ENCODE peak calls at places on chromosomes 1 and 21, in nine cellular contexts. One of them, this sample, is unnamed.

GRCh38 chr1:212412374-212412773 is 2.3 kb downstream of the PACC1 start:
- DNase-seq in kidney epithelial cell: no peak
- DNase-seq in pancreas: no peak
- DNase-seq in AG09309: no peak
- DNase-seq in transverse colon: no peak
- DNase-seq in ovary: no peak
- DNase-seq in tibial artery: no peak
- DNase-seq in esophagus squamous epithelium: no peak
- DNase-seq in IMR-90: no peak
- DNase-seq in this sample: no peak

GRCh38 chr1:12593621-12594066 is 24.4 kb downstream of the DHRS3 start:
- DNase-seq in kidney epithelial cell: no peak
- DNase-seq in transverse colon: peak
- DNase-seq in tibial artery: peak
- DNase-seq in pancreas: no peak
- DNase-seq in IMR-90: peak
- DNase-seq in AG09309: no peak
- DNase-seq in esophagus squamous epithelium: no peak
- DNase-seq in ovary: peak
- DNase-seq in this sample: peak

GRCh38 chr1:183472488-183473285 is at the start of gene SMG7:
- DNase-seq in transverse colon: peak
- DNase-seq in AG09309: no peak
- DNase-seq in tibial artery: peak
- DNase-seq in IMR-90: peak
- DNase-seq in ovary: peak
- DNase-seq in esophagus squamous epithelium: peak
- DNase-seq in kidney epithelial cell: no peak
- DNase-seq in pancreas: no peak
- DNase-seq in this sample: peak

GRCh38 chr1:100358210-100358609 is 5.9 kb downstream of the CDC14A start:
- DNase-seq in IMR-90: no peak
- DNase-seq in transverse colon: no peak
- DNase-seq in kidney epithelial cell: no peak
- DNase-seq in pancreas: no peak
- DNase-seq in tibial artery: no peak
- DNase-seq in ovary: no peak
- DNase-seq in esophagus squamous epithelium: no peak
- DNase-seq in AG09309: no peak
- DNase-seq in this sample: no peak

GRCh38 chr1:78289606-78290005 is 201.2 kb upstream of the PTGFR start:
- DNase-seq in pancreas: no peak
- DNase-seq in IMR-90: no peak
- DNase-seq in AG09309: no peak
- DNase-seq in esophagus squamous epithelium: no peak
- DNase-seq in tibial artery: no peak
- DNase-seq in ovary: no peak
- DNase-seq in transverse colon: no peak
- DNase-seq in kidney epithelial cell: no peak
- DNase-seq in this sample: no peak

GRCh38 chr21:40272037-40272436 is 404.8 kb downstream of the PCP4 start:
- DNase-seq in tibial artery: no peak
- DNase-seq in ovary: no peak
- DNase-seq in AG09309: no peak
- DNase-seq in pancreas: no peak
- DNase-seq in esophagus squamous epithelium: no peak
- DNase-seq in transverse colon: no peak
- DNase-seq in kidney epithelial cell: no peak
- DNase-seq in IMR-90: no peak
- DNase-seq in this sample: no peak

GRCh38 chr1:246748867-246749266 is 24.7 kb downstream of the SCCPDH start:
- DNase-seq in ovary: no peak
- DNase-seq in transverse colon: no peak
- DNase-seq in AG09309: no peak
- DNase-seq in esophagus squamous epithelium: no peak
- DNase-seq in kidney epithelial cell: peak
- DNase-seq in IMR-90: no peak
- DNase-seq in pancreas: no peak
- DNase-seq in tibial artery: no peak
- DNase-seq in this sample: peak

GRCh38 chr21:27366846-27367245 is 400.0 kb upstream of the ADAMTS5 start:
- DNase-seq in IMR-90: peak
- DNase-seq in tibial artery: no peak
- DNase-seq in esophagus squamous epithelium: no peak
- DNase-seq in transverse colon: no peak
- DNase-seq in AG09309: no peak
- DNase-seq in pancreas: no peak
- DNase-seq in ovary: no peak
- DNase-seq in kidney epithelial cell: no peak
- DNase-seq in this sample: no peak

GRCh38 chr1:47562147-47562546 is 124.3 kb downstream of the FOXD2 start:
- DNase-seq in kidney epithelial cell: no peak
- DNase-seq in IMR-90: no peak
- DNase-seq in transverse colon: no peak
- DNase-seq in ovary: no peak
- DNase-seq in tibial artery: no peak
- DNase-seq in esophagus squamous epithelium: no peak
- DNase-seq in pancreas: no peak
- DNase-seq in AG09309: no peak
- DNase-seq in this sample: no peak

GRCh38 chr1:210696709-210697108 is 368.0 kb downstream of the HHAT start:
- DNase-seq in IMR-90: no peak
- DNase-seq in pancreas: no peak
- DNase-seq in esophagus squamous epithelium: no peak
- DNase-seq in tibial artery: no peak
- DNase-seq in kidney epithelial cell: no peak
- DNase-seq in ovary: no peak
- DNase-seq in transverse colon: no peak
- DNase-seq in AG09309: no peak
- DNase-seq in this sample: no peak

GRCh38 chr1:36107394-36107793 is 17.6 kb downstream of the COL8A2 start:
- DNase-seq in ovary: no peak
- DNase-seq in IMR-90: no peak
- DNase-seq in transverse colon: no peak
- DNase-seq in tibial artery: no peak
- DNase-seq in AG09309: no peak
- DNase-seq in kidney epithelial cell: no peak
- DNase-seq in pancreas: no peak
- DNase-seq in esophagus squamous epithelium: no peak
- DNase-seq in this sample: no peak

GRCh38 chr1:178613271-178613945 is 100.5 kb downstream of the TEX35 start:
- DNase-seq in kidney epithelial cell: no peak
- DNase-seq in AG09309: no peak
- DNase-seq in IMR-90: no peak
- DNase-seq in esophagus squamous epithelium: no peak
- DNase-seq in transverse colon: no peak
- DNase-seq in tibial artery: no peak
- DNase-seq in pancreas: no peak
- DNase-seq in ovary: no peak
- DNase-seq in this sample: no peak

GRCh38 chr1:23563755-23564374 is 4.6 kb upstream of the ID3 start:
- DNase-seq in transverse colon: no peak
- DNase-seq in ovary: no peak
- DNase-seq in pancreas: no peak
- DNase-seq in AG09309: no peak
- DNase-seq in kidney epithelial cell: no peak
- DNase-seq in esophagus squamous epithelium: no peak
- DNase-seq in IMR-90: no peak
- DNase-seq in tibial artery: no peak
- DNase-seq in this sample: no peak

GRCh38 chr1:15696956-15697521 is 12.9 kb downstream of the PLEKHM2 start:
- DNase-seq in esophagus squamous epithelium: no peak
- DNase-seq in transverse colon: peak
- DNase-seq in IMR-90: no peak
- DNase-seq in pancreas: no peak
- DNase-seq in ovary: no peak
- DNase-seq in tibial artery: no peak
- DNase-seq in AG09309: no peak
- DNase-seq in kidney epithelial cell: no peak
- DNase-seq in this sample: no peak

GRCh38 chr1:36457691-36458090 is 6.5 kb downstream of the MRPS15 start:
- DNase-seq in kidney epithelial cell: no peak
- DNase-seq in IMR-90: no peak
- DNase-seq in AG09309: no peak
- DNase-seq in tibial artery: peak
- DNase-seq in pancreas: no peak
- DNase-seq in esophagus squamous epithelium: no peak
- DNase-seq in ovary: no peak
- DNase-seq in transverse colon: no peak
- DNase-seq in this sample: no peak

GRCh38 chr1:150613061-150613920 is 16.1 kb downstream of the ENSA start:
- DNase-seq in tibial artery: peak
- DNase-seq in esophagus squamous epithelium: no peak
- DNase-seq in ovary: no peak
- DNase-seq in pancreas: no peak
- DNase-seq in IMR-90: peak
- DNase-seq in transverse colon: peak
- DNase-seq in kidney epithelial cell: peak
- DNase-seq in AG09309: peak
- DNase-seq in this sample: peak

GRCh38 chr1:29504266-29504665 is 267.9 kb downstream of the PTPRU start:
- DNase-seq in pancreas: no peak
- DNase-seq in kidney epithelial cell: no peak
- DNase-seq in tibial artery: peak
- DNase-seq in AG09309: no peak
- DNase-seq in esophagus squamous epithelium: no peak
- DNase-seq in transverse colon: no peak
- DNase-seq in IMR-90: no peak
- DNase-seq in ovary: no peak
- DNase-seq in this sample: no peak

GRCh38 chr21:43866233-43866632 is 1.2 kb downstream of the AGPAT3 start:
- DNase-seq in tibial artery: no peak
- DNase-seq in transverse colon: peak
- DNase-seq in IMR-90: peak
- DNase-seq in ovary: peak
- DNase-seq in pancreas: no peak
- DNase-seq in AG09309: peak
- DNase-seq in esophagus squamous epithelium: no peak
- DNase-seq in kidney epithelial cell: no peak
- DNase-seq in this sample: peak

GRCh38 chr21:34129039-34129891 is 55.9 kb downstream of the MRPS6 start:
- DNase-seq in esophagus squamous epithelium: no peak
- DNase-seq in ovary: peak
- DNase-seq in pancreas: peak
- DNase-seq in transverse colon: peak
- DNase-seq in IMR-90: peak
- DNase-seq in tibial artery: peak
- DNase-seq in AG09309: peak
- DNase-seq in kidney epithelial cell: peak
- DNase-seq in this sample: peak
- TF ChIP-seq CTCF in esophagus squamous epithelium: no peak
- TF ChIP-seq CTCF in ovary: no peak
- TF ChIP-seq CTCF in pancreas: no peak
- TF ChIP-seq CTCF in transverse colon: no peak
- TF ChIP-seq CTCF in IMR-90: peak
- TF ChIP-seq CTCF in tibial artery: peak
- TF ChIP-seq CTCF in AG09309: peak
- TF ChIP-seq CTCF in kidney epithelial cell: peak
- TF ChIP-seq CTCF in this sample: peak

DNA sequence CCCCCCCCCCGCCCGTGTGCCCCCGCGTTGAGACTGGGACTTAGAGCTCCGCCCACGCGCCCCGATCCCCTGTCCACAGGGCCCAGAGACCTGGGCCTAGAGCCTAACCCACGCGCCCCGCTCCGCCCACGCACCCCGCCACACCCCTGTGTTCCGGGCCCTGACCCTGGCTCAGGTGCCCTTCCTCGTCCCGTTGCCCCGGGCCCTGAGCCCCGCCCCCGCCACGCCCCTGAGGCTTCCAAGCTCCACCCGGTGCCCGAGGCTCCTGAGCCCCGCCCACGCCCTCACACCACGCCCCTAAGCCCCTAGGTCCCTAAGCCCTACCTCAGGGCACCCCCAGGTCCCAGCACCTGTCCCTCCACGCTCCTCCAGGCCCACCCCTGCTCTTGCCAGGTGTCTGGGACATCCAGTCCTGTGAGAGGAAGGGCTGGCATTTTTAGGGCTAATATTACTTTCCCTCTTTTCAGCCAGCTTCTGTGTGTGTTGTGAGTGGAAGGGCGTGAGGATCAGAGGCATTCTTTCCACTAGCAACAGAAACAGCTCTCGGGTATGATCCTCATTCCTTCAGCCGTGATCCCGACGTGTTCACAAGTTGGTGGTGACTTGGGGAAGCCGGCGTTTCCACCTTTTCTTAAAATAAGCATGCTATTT is 614 bp upstream of the GPR157 start:
- DNase-seq in transverse colon: peak
- DNase-seq in kidney epithelial cell: no peak
- DNase-seq in pancreas: peak
- DNase-seq in esophagus squamous epithelium: peak
- DNase-seq in ovary: peak
- DNase-seq in AG09309: no peak
- DNase-seq in tibial artery: peak
- DNase-seq in IMR-90: no peak
- DNase-seq in this sample: peak
- H3K4me3 ChIP-seq in transverse colon: peak
- H3K4me3 ChIP-seq in kidney epithelial cell: peak
- H3K4me3 ChIP-seq in pancreas: peak
- H3K4me3 ChIP-seq in esophagus squamous epithelium: peak
- H3K4me3 ChIP-seq in ovary: peak
- H3K4me3 ChIP-seq in AG09309: peak
- H3K4me3 ChIP-seq in tibial artery: peak
- H3K4me3 ChIP-seq in IMR-90: peak
- H3K4me3 ChIP-seq in this sample: peak

GRCh38 chr1:31427322-31427721 is 14.3 kb downstream of the SERINC2 start:
- DNase-seq in esophagus squamous epithelium: no peak
- DNase-seq in AG09309: no peak
- DNase-seq in IMR-90: no peak
- DNase-seq in transverse colon: no peak
- DNase-seq in kidney epithelial cell: no peak
- DNase-seq in tibial artery: no peak
- DNase-seq in ovary: no peak
- DNase-seq in pancreas: no peak
- DNase-seq in this sample: no peak
- TF ChIP-seq CTCF in esophagus squamous epithelium: no peak
- TF ChIP-seq CTCF in AG09309: no peak
- TF ChIP-seq CTCF in IMR-90: no peak
- TF ChIP-seq CTCF in transverse colon: no peak
- TF ChIP-seq CTCF in kidney epithelial cell: no peak
- TF ChIP-seq CTCF in tibial artery: no peak
- TF ChIP-seq CTCF in ovary: no peak
- TF ChIP-seq CTCF in pancreas: no peak
- TF ChIP-seq CTCF in this sample: no peak

DNA sequence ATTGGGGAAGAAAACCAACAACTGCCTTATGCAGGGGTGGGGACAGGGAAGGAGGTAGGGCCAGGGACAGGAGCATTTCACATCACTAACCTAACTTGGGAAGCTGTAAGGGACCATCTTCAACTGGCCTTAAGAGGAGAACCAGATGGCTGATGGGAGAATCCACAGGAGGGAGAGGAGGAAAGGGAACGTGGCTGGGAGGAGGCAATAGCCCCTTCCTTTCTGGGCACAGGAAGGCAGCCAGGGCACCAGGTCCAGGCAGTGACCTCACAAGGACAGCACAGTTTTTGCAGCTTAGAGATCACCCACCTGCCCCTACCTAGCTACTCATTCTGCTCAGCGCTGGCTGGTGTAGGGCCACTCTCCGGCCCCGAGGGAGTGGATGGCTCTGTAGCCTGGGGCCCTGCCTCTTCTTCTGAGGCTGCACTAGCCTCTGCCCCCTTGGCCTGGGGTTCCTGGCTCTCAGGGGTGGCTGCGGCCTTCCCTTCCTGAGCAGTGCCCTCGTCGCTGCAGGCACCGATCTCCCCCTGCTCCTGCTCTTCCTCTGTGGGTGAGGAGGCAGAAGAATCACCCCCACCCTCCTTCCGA is 1.7 kb downstream of the MARCKSL1 start:
- DNase-seq in transverse colon: peak
- DNase-seq in IMR-90: no peak
- DNase-seq in tibial artery: no peak
- DNase-seq in esophagus squamous epithelium: no peak
- DNase-seq in ovary: no peak
- DNase-seq in AG09309: no peak
- DNase-seq in pancreas: no peak
- DNase-seq in kidney epithelial cell: no peak
- DNase-seq in this sample: no peak
- H3K4me3 ChIP-seq in transverse colon: no peak
- H3K4me3 ChIP-seq in IMR-90: peak
- H3K4me3 ChIP-seq in tibial artery: no peak
- H3K4me3 ChIP-seq in esophagus squamous epithelium: peak
- H3K4me3 ChIP-seq in ovary: peak
- H3K4me3 ChIP-seq in AG09309: peak
- H3K4me3 ChIP-seq in pancreas: no peak
- H3K4me3 ChIP-seq in kidney epithelial cell: peak
- H3K4me3 ChIP-seq in this sample: no peak

This sample was measured in epithelial cell of esophagus.